ENCODE peak calls at places on chromosomes 6 and 20, in four cellular contexts. I is H1, H is H9, Q is mesenchymal stem cell. D is an unnamed sample.

GRCh38 chr6:73476722-73477121 is 15.2 kb downstream of the MTO1 start:
- DNase-seq in I (no peak), H (no peak), Q (no peak), D (no peak)

GRCh38 chr6:127833336-127833735 is 67.5 kb downstream of the THEMIS start:
- DNase-seq in I (no peak), H (no peak), Q (no peak), D (no peak)

GRCh38 chr20:57661201-57662027 is 41.2 kb upstream of the ZBP1 start:
- DNase-seq in I (peak; percentile 42), H (peak; percentile 22), Q (no peak), D (no peak)

GRCh38 chr6:148128014-148128730 is 214.5 kb upstream of the SASH1 start:
- DNase-seq in I (no peak), H (no peak), Q (no peak), D (no peak)

GRCh38 chr6:142507065-142507464 is 205.3 kb downstream of the ADGRG6 start:
- DNase-seq in I (no peak), H (no peak), Q (no peak), D (no peak)

GRCh38 chr6:122869437-122870024 is 80.5 kb downstream of the SMPDL3A start:
- DNase-seq in I (no peak), H (peak; percentile 50), Q (peak; percentile 60), D (peak; percentile 36)

GRCh38 chr20:58639182-58640146 is 11.6 kb upstream of the STX16 start:
- DNase-seq in I (no peak), H (no peak), Q (no peak), D (no peak)

GRCh38 chr6:35428421-35429149 is 23.6 kb upstream of the FANCE start:
- DNase-seq in I (no peak), H (no peak), Q (peak; percentile 44), D (no peak)

GRCh38 chr20:58853466-58853865 is 950 bp downstream of the GNAS start:
- DNase-seq in I (no peak), H (no peak), Q (no peak), D (no peak)

GRCh38 chr20:4937422-4938319 is 63.6 kb downstream of the SLC23A2 start:
- DNase-seq in I (no peak), H (no peak), Q (no peak), D (no peak)

GRCh38 chr20:61702246-61702645 is 363.4 kb downstream of the TAF4 start:
- DNase-seq in I (no peak), H (no peak), Q (no peak), D (no peak)

GRCh38 chr20:53617791-53618489 is 24.3 kb upstream of the ZNF217 start:
- DNase-seq in I (no peak), H (no peak), Q (no peak), D (no peak)

GRCh38 chr6:108555399-108556052 is 5.2 kb upstream of the FOXO3 start:
- DNase-seq in I (no peak), H (no peak), Q (no peak), D (no peak)

GRCh38 chr6:138610816-138611215 is 111.5 kb upstream of the NHSL1 start:
- DNase-seq in I (no peak), H (no peak), Q (no peak), D (no peak)

GRCh38 chr6:75204959-75205775 is 686 bp downstream of the COL12A1 start:
- DNase-seq in I (peak; percentile 74), H (peak; percentile 41), Q (peak; percentile 80), D (peak; percentile 38)

GRCh38 chr6:140052757-140053729 is 678.6 kb upstream of the CITED2 start:
- DNase-seq in I (no peak), H (no peak), Q (peak; percentile 52), D (no peak)

GRCh38 chr20:57450419-57450818 is 59.2 kb downstream of the RBM38 start:
- DNase-seq in I (no peak), H (no peak), Q (no peak), D (no peak)

GRCh38 chr20:35523298-35523888 is 6.1 kb downstream of the C20orf173 start:
- DNase-seq in I (peak; percentile 84), H (peak; percentile 69), Q (no peak), D (no peak)

GRCh38 chr20:35002426-35003210 is 47.0 kb downstream of the MYH7B start:
- DNase-seq in I (no peak), H (no peak), Q (no peak), D (no peak)

GRCh38 chr6:30885999-30886896 is 1.9 kb downstream of the DDR1 start:
- DNase-seq in I (peak; percentile 91), H (peak; percentile 95), Q (peak; percentile 87), D (peak; percentile 95)

DNA sequence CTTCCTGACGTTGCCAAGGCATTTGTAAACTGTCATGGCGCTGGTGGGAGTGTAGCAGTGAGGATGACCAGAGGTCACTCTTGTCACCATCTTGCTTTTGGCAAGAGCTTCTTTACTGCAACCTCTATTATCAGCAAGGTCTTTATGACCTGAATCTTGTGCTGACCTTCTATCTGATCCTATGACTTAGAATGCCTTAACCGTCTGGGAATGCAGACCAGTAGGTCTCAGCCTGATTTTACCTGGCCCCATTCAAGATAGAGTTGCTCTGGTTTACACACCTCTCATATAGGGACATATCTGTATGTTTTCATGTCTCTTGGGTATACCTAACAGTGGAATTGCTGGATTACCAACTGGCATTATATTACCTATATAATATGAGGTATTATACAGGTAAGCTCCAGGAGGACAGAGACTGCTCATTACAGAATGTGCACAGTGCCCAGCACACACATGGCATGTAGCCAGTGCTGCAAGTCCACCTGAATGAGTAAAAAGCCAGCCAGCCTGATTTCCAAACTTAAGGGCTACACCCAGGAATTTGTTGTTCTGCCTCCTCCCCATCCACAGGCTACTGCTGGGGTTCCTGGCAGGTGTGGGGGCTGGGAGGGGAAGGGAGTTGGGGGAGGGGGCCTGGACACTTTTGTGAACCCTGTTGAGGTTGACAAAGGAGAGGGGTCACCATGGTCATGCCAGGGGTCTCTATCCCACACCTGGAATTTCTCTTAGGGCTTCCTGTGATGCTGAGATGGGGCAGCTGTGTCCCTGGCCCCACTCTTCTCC is 35.2 kb upstream of the BLCAP start:
- DNase-seq in I (no peak), H (no peak), Q (no peak), D (no peak)
- H2BK12ac ChIP-seq in I (no peak overlapping the region), H (no peak overlapping the region), Q (no peak overlapping the region), D (no peak overlapping the region)

GRCh38 chr6:162962093-162962492 is 234.3 kb downstream of the PACRG start:
- DNase-seq in I (no peak), H (no peak), Q (peak; percentile 13), D (no peak)

GRCh38 chr6:162964703-162965140 is 236.9 kb downstream of the PACRG start:
- DNase-seq in I (no peak), H (no peak), Q (peak; percentile 98), D (no peak)

GRCh38 chr6:162960674-162961457 is 233.1 kb downstream of the PACRG start:
- DNase-seq in I (no peak), H (no peak), Q (no peak), D (no peak)

GRCh38 chr6:162963861-162964260 is 236.1 kb downstream of the PACRG start:
- DNase-seq in I (no peak), H (no peak), Q (peak; percentile 25), D (no peak)

GRCh38 chr6:162965366-162965765 is 237.6 kb downstream of the PACRG start:
- DNase-seq in I (no peak), H (no peak), Q (no peak), D (peak; percentile 65)
- H2BK5ac ChIP-seq in I (no peak overlapping the region), H (no peak overlapping the region), Q (peak overlapping the region; percentile 4), D (no peak overlapping the region)

DNA sequence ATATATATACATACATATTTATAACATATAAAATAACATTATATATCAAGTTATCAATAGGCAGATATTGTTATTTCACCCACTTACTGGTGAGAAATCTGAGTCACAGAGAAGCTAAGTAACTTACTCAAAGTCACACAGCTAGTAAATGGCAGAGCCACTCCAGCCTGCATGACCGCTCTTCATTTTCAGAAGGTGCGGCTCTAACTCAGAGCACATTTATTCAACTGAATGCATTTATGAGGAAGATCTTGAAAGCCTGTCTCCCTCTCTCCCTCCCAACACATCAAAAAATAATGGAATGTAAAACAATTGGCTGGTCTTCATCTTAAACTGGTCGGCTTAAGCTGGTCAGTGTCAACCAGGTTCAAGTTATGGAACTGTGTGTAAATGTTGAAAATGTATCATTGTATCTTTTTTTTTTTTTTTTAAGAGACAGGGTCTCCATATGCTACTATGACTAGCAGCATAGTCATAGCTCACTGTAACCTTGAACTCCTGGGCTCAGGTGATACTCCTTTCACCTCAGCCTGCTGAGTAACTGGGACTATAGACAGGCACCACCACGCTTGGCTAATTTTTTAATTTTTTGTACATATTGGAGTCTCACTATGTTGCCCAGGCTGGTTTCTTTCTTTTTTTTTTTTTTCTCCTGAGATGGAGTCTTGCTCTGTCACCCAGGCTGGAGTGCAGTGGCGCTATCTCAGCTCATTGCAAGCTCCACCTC is 70.7 kb upstream of the NCOA3 start:
- DNase-seq in I (no peak), H (no peak), Q (no peak), D (no peak)
- H2BK12ac ChIP-seq in I (no peak overlapping the region), H (no peak overlapping the region), Q (no peak overlapping the region), D (no peak overlapping the region)

GRCh38 chr6:44262467-44263356 is 2.6 kb downstream of the NFKBIE start:
- DNase-seq in I (no peak), H (no peak), Q (no peak), D (no peak)
- H2BK5ac ChIP-seq in I (peak overlapping the region; percentile 60), H (no peak overlapping the region), Q (no peak overlapping the region), D (no peak overlapping the region)

DNA sequence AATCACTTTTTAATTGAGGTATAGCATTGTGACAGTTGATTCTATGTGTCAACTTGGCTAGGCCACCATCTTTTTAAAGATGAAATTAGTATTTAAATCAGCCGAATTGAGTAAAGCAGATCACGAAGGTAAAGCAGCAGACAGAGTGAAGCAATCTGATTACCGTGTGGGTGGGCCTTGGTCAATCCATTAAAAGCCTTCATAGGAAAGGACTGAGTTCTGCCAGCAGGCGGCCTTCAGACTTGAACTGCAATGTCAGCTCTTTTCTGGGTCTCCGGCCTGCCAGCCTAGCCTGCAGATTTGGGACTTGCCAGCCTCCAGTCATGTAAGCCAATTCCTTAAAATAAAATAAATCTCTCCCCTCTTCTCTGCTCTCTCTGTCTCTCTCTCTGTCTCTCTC is 22.4 kb upstream of the TGM2 start:
- DNase-seq in I (no peak), H (peak; percentile 60), Q (peak; percentile 56), D (no peak)
- H2BK12ac ChIP-seq in I (no peak overlapping the region), H (no peak overlapping the region), Q (no peak overlapping the region), D (no peak overlapping the region)

D was measured in neuronal stem cell.